ENCODE peak calls at places on chromosomes 7 and 10, in six cellular contexts. X is pancreas; G is stimulated activated CD8-positive, alpha-beta memory T cell treated with anti-CD3 and anti-CD28 coated beads, Interleukin-12 subunit alpha, Interleukin-12 subunit beta, amount 100 ng/mL, for 4 hours; L is NCI-H2227 treated with DMSO at 0.1 percent for 48 hours; E is H9; H is amniotic stem cell. K is an unnamed sample.

GRCh38 chr7:51244053-51244452 is 72.6 kb downstream of the COBL start:
- DNase-seq in E (no peak), L (no peak), H (no peak), X (no peak), G (no peak), K (no peak)

GRCh38 chr7:139873593-139874374 is 44.7 kb downstream of the TBXAS1 start:
- DNase-seq in L (no peak), G (no peak), H (no peak), E (no peak), X (no peak), K (no peak)

GRCh38 chr7:100803398-100804161 is 23.7 kb downstream of the EPHB4 start:
- DNase-seq in H (peak), X (no peak), E (peak), L (peak), G (no peak), K (peak)

GRCh38 chr7:155856656-155857055 is 44.4 kb upstream of the SHH start:
- DNase-seq in X (no peak), G (no peak), L (no peak), H (no peak), E (no peak), K (no peak)

GRCh38 chr7:64892666-64893269 is 10.3 kb upstream of the ZNF273 start:
- DNase-seq in X (no peak), H (no peak), E (no peak), G (no peak), L (no peak), K (no peak)

GRCh38 chr10:84114088-84114667 is 25.1 kb upstream of the GHITM start:
- DNase-seq in E (no peak), L (no peak), X (no peak), G (no peak), H (no peak), K (no peak)

GRCh38 chr10:4214912-4215311 is 429.9 kb upstream of the KLF6 start:
- DNase-seq in L (no peak), X (no peak), H (no peak), E (no peak), G (no peak), K (no peak)

GRCh38 chr7:3648276-3648675 is 347.2 kb downstream of the SDK1 start:
- DNase-seq in X (no peak), H (no peak), L (no peak), E (no peak), G (no peak), K (no peak)

GRCh38 chr10:43196131-43196980 is 58.1 kb downstream of the CSGALNACT2 start:
- DNase-seq in H (no peak), X (no peak), L (no peak), E (no peak), G (no peak), K (no peak)

GRCh38 chr7:141989996-141990395 is 5.7 kb upstream of the MGAM start:
- DNase-seq in G (no peak), L (no peak), H (no peak), E (no peak), X (no peak), K (no peak)

GRCh38 chr10:28903716-28904115 is 226.4 kb downstream of the BAMBI start:
- DNase-seq in E (no peak), G (no peak), X (no peak), L (no peak), H (no peak), K (no peak)

K was measured in GM12864.